ENCODE peak calls at places on chromosomes 2 and 18, in four cellular contexts. Q is SK-N-SH, W is tibial nerve, G is transverse colon. K is an unnamed sample.

GRCh38 chr18:46531472-46531871 is 125.5 kb downstream of the LOXHD1 start:
- DNase-seq in G (no peak), Q (no peak), W (no peak), K (no peak)

GRCh38 chr2:157989227-157989626 is 112.4 kb upstream of the UPP2 start:
- DNase-seq in Q (peak), G (no peak), W (no peak), K (no peak)

GRCh38 chr2:199471443-199472057 is 13.8 kb upstream of the SATB2 start:
- DNase-seq in G (peak), W (no peak), Q (peak), K (peak)

GRCh38 chr18:54828290-54828871 is at the start of gene RAB27B:
- DNase-seq in G (peak), W (peak), Q (peak), K (peak)

GRCh38 chr2:161625314-161625919 is 1.2 kb downstream of the SLC4A10 start:
- DNase-seq in W (no peak), G (peak), Q (no peak), K (no peak)

GRCh38 chr2:129905664-129906081 is 73.8 kb upstream of the RAB6C start:
- DNase-seq in Q (peak), W (no peak), G (no peak), K (no peak)

GRCh38 chr2:17476820-17477219 is 41.4 kb downstream of the RAD51AP2 start:
- DNase-seq in W (no peak), Q (no peak), G (no peak), K (no peak)

GRCh38 chr2:211367711-211368110 is 811.3 kb downstream of the CPS1 start:
- DNase-seq in Q (no peak), G (no peak), W (no peak), K (no peak)

GRCh38 chr2:225337183-225337582 is 62.3 kb upstream of the NYAP2 start:
- DNase-seq in Q (no peak), W (no peak), G (no peak), K (no peak)

GRCh38 chr18:58842978-58843661 is 21.6 kb upstream of the ZNF532 start:
- DNase-seq in W (no peak), Q (no peak), G (no peak), K (no peak)

GRCh38 chr18:59700535-59700967 is 3.3 kb upstream of the CCBE1 start:
- DNase-seq in W (no peak), Q (peak), G (peak), K (no peak)

GRCh38 chr18:48680871-48681270 is 142.0 kb downstream of the CTIF start:
- DNase-seq in W (peak), G (no peak), Q (no peak), K (no peak)

GRCh38 chr2:236163483-236164200 is 4.5 kb downstream of the GBX2 start:
- DNase-seq in W (no peak), Q (no peak), G (no peak), K (no peak)

GRCh38 chr2:217289153-217289908 is 429.5 kb upstream of the TNP1 start:
- DNase-seq in W (no peak), Q (no peak), G (no peak), K (no peak)
- TF ChIP-seq EP300 in W (no peak), Q (no peak), G (no peak), K (no peak)

DNA sequence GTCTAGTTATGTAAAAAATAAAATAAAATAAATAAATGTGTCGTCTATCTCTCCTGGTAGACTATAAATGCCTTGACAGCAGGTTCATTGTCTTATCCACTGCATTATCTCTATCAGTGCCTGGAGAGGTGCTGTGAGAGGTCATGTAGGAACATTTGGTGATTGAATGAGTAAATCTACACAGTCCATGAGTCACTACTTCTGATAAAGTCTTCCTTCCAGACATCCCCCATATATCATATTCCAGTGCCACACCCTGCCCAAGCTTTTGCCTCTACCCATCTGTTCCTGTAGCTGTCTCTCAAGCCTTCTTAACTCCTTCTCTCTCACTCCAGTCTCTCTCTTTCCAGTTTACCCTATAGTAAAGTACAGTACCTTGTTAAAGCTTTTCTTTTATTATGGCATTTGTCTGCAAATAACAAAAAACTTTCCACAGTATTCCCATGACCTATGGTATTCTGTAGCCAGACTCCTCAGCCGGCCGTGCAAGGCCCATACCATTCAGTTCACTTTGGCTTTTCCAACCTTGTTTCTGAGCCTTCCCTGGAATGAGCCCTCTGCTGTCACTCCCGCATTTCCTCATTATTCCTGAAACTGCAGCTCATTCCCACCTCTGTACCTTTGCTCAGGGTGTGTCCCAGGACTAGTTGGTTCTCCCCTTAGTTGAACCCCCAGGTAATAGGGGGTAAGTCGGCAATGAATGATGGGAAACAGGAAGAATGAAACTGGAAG is 37.5 kb downstream of the ANXA4 start:
- DNase-seq in W (no peak), G (peak), Q (no peak), K (no peak)
- TF ChIP-seq EP300 in W (no peak), G (no peak), Q (no peak), K (no peak)

GRCh38 chr2:181790716-181791649 is 100.5 kb upstream of the ITPRID2 start:
- DNase-seq in W (no peak), G (peak), Q (no peak), K (no peak)
- TF ChIP-seq EP300 in W (no peak), G (no peak), Q (peak), K (no peak)

GRCh38 chr2:127392828-127393578 is 5.2 kb upstream of the MAP3K2 start:
- DNase-seq in G (no peak), Q (no peak), W (no peak), K (no peak)
- TF ChIP-seq EP300 in G (no peak), Q (no peak), W (no peak), K (no peak)

DNA sequence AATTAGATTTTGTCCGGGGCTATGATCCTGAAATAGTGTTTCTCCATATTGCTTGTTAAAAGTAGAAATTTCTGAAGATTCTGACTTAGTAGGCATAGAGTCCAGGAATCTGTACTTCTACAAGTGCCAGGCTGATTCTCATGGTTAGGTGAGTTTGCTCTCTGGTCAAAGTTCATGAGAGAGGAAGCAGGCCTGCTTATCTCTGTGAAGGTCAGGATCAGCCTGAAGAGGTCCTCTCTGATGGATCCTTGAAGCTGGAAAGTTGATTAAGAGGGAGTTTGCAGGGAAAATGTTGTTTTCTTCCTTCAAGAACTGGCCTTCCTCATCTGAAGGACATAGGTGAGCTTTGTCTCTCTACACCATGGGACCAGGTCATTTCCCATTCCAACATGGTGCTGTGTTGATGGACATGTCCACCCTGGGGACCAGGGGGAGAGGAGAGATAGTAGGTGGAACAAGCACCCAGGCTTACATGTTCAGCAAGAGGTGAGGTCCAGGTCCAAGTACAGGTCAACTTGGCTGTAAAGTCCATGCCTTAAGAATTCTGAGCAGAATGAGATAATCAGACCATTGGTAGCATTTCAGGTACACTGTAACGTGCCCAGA is 14.8 kb downstream of the CCL20 start:
- DNase-seq in W (no peak), G (no peak), Q (no peak), K (no peak)
- TF ChIP-seq EP300 in W (no peak), G (no peak), Q (no peak), K (no peak)

DNA sequence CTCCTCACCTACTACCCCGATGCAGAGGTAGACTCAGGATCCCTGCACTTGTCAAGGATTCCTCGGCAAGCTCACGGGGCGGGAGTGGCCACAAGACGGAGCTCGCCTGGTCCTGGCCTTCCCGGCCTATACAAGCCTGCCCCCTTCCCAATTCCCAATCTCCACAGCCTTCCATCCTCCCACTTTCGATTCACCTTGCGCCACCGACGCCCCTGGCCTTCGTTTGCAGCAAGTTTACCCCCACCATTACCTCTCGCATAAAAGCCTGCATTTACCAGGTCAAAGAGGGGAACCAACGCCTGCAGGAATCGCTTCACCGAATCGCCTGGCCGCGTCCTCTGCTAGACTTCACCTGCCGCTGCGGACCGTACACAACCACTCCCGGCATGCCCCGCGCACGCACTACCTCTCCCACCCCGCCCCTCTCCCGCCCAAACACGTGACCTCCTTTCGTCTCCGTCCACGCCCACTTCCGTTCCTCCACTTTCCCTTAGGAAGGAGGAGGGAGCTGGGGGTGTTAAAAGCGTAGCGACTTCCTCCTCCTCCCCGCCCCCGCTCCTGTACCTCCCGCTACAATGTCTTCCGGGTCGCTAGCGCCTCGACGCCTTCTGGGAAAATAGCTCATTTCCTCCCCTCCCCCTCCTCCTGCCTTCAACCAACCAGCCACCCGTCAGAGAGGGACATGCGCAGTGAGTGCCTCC is at the start of gene ORC4:
- DNase-seq in Q (peak), W (peak), G (peak), K (peak)
- TF ChIP-seq EP300 in Q (no peak), W (peak), G (peak), K (no peak)

DNA sequence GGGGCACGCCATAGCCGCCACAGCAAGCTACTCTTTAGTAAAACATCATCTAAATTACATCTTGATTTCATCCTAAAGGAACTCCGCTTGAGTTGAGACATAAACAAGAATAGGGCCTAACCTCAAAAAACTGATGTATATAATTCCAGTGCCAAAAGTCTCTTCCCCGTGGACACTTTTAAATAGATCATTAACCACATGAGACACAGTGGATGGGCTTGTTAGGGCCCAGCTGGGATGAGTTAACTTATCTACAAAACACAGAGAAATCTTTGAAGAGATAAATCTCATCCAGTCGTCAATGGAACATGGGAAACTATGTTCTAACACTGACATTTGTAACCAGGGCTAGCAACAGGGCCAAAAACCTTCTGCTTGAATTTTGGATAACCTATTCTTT is 20.8 kb upstream of the MLPH start:
- DNase-seq in Q (peak), G (no peak), W (no peak), K (no peak)
- TF ChIP-seq EP300 in Q (no peak), G (no peak), W (no peak), K (no peak)

DNA sequence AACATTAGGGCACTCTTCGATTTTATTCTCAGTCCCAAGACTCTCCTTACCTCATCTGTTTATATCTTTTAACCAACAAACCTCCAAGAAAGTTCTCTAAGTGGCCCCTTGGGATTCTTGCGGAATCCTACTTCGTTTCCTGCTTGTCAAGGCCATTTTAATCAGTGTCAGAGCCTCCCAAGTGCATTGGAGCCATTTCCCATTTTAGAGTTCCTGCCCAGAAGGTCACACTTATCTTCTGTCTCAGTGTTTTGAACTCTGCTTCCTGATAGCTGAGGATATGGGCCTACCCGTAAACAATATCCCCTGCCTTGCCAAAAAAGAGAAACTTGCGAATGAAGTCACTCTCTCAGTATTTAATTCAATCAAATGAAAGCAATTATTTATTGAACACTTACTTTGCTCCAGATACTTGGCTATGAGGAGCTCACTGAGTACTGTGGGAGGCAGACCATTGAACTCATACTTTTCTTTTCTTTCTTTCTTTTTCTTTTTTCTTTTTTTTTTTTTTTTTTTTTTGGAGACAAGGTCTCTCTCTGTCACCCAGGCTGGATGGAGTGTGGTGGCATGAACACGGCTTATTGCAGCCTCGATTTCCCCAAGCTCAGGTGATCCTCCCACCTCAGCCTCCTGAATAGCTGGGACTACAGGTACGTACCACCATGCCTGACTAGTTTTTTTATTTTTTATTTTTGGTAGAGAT is 5.7 kb upstream of the NOSTRIN start:
- DNase-seq in G (no peak), Q (no peak), W (no peak), K (no peak)
- TF ChIP-seq EP300 in G (no peak), Q (no peak), W (no peak), K (no peak)